ENCODE peak calls at places on chromosomes 3 and 15, in ten cellular contexts. L is A549, N is ovary, Q is sigmoid colon, X is testis, Z is esophagus squamous epithelium, C is stomach, P is uterus, W is adrenal gland, S is lower leg skin. R is an unnamed sample.

GRCh38 chr15:72180771-72181324 is 16.7 kb downstream of the GRAMD2A start:
- DNase-seq in L (no peak), N (no peak), Q (no peak), X (no peak), Z (no peak), C (no peak), P (no peak), W (no peak), S (peak; percentile 64), R (no peak)

GRCh38 chr15:56524915-56525314 is 60.0 kb upstream of the MNS1 start:
- DNase-seq in L (no peak), N (no peak), Q (no peak), X (no peak), Z (no peak), C (no peak), P (no peak), W (no peak), S (no peak), R (no peak)

GRCh38 chr3:172466553-172467130 is 18.4 kb upstream of the GHSR start:
- DNase-seq in L (no peak), N (no peak), Q (no peak), X (no peak), Z (no peak), C (no peak), P (no peak), W (no peak), S (no peak), R (no peak)

GRCh38 chr15:68555348-68556037 is 23.3 kb upstream of the CORO2B start:
- DNase-seq in L (no peak), N (no peak), Q (no peak), X (no peak), Z (no peak), C (no peak), P (peak; percentile 11), W (no peak), S (peak; percentile 68), R (no peak)

GRCh38 chr3:123261666-123262065 is 59.9 kb downstream of the SEC22A start:
- DNase-seq in L (no peak), N (no peak), Q (no peak), X (no peak), Z (no peak), C (no peak), P (no peak), W (no peak), S (no peak), R (no peak)

GRCh38 chr3:43177092-43177491 is 71.2 kb upstream of the POMGNT2 start:
- DNase-seq in L (no peak), N (no peak), Q (no peak), X (no peak), Z (no peak), C (no peak), P (no peak), W (no peak), S (no peak), R (no peak)

GRCh38 chr3:79886204-79886603 is 118.4 kb upstream of the ROBO1 start:
- DNase-seq in L (no peak), N (peak; percentile 18), Q (no peak), X (peak; percentile 55), Z (no peak), C (no peak), P (no peak), W (peak; percentile 65), S (no peak), R (no peak)

GRCh38 chr15:27353837-27354236 is 382.9 kb downstream of the GABRG3 start:
- DNase-seq in L (no peak), N (no peak), Q (no peak), X (no peak), Z (no peak), C (no peak), P (no peak), W (no peak), S (no peak), R (no peak)

GRCh38 chr3:196414469-196414868 is 17.8 kb downstream of the UBXN7 start:
- DNase-seq in L (no peak), N (no peak), Q (no peak), X (no peak), Z (no peak), C (no peak), P (no peak), W (no peak), S (no peak), R (no peak)

GRCh38 chr3:95197661-95198060 is 1134.8 kb downstream of the NSUN3 start:
- DNase-seq in L (no peak), N (no peak), Q (no peak), X (no peak), Z (no peak), C (no peak), P (no peak), W (no peak), S (no peak), R (no peak)

GRCh38 chr3:364287-364686 is 167.7 kb downstream of the CHL1 start:
- DNase-seq in L (no peak), N (no peak), Q (no peak), X (no peak), Z (no peak), C (no peak), P (no peak), W (no peak), S (no peak), R (no peak)

GRCh38 chr3:6985848-6986247 is 124.9 kb downstream of the GRM7 start:
- DNase-seq in L (no peak), N (no peak), Q (no peak), X (no peak), Z (no peak), C (no peak), P (no peak), W (no peak), S (no peak), R (no peak)

GRCh38 chr3:150723946-150724345 is 20.2 kb upstream of the ERICH6 start:
- DNase-seq in L (no peak), N (no peak), Q (no peak), X (no peak), Z (no peak), C (no peak), P (no peak), W (no peak), S (no peak), R (no peak)

GRCh38 chr3:9169951-9170850 is 79.2 kb downstream of the SRGAP3 start:
- DNase-seq in L (no peak), N (no peak), Q (no peak), X (no peak), Z (no peak), C (no peak), P (no peak), W (no peak), S (no peak), R (no peak)

GRCh38 chr15:76345880-76346665 is 9.5 kb downstream of the ISL2 start:
- DNase-seq in L (no peak), N (no peak), Q (peak; percentile 76), X (no peak), Z (no peak), C (no peak), P (no peak), W (no peak), S (no peak), R (no peak)
- TF ChIP-seq POLR2A in L (no peak), N (no peak), Q (no peak), X (no peak), Z (no peak), C (no peak), P (no peak), W (no peak), S (no peak), R (no peak)

GRCh38 chr3:183265713-183266417 is 12.8 kb downstream of the B3GNT5 start:
- DNase-seq in L (peak; percentile 70), N (no peak), Q (no peak), X (no peak), Z (no peak), C (peak; percentile 57), P (no peak), W (no peak), S (no peak), R (peak; percentile 81)
- TF ChIP-seq POLR2A in L (no peak), N (no peak), Q (no peak), X (no peak), Z (peak; percentile 7), C (no peak), P (no peak), W (no peak), S (no peak), R (no peak)

GRCh38 chr15:90187257-90187868 is 13.8 kb upstream of the SEMA4B start:
- DNase-seq in L (no peak), N (no peak), Q (no peak), X (peak; percentile 53), Z (no peak), C (no peak), P (no peak), W (no peak), S (no peak), R (no peak)

GRCh38 chr15:90184786-90185704 is 16.1 kb upstream of the SEMA4B start:
- DNase-seq in L (peak; percentile 95), N (peak; percentile 81), Q (peak; percentile 85), X (peak; percentile 79), Z (peak; percentile 34), C (peak; percentile 74), P (peak; percentile 76), W (peak; percentile 85), S (peak; percentile 92), R (peak; percentile 57)

GRCh38 chr15:90181781-90182180 is 19.3 kb upstream of the SEMA4B start:
- DNase-seq in L (no peak), N (no peak), Q (no peak), X (no peak), Z (no peak), C (no peak), P (no peak), W (no peak), S (no peak), R (no peak)

GRCh38 chr15:90188914-90189748 is 12.0 kb upstream of the SEMA4B start:
- DNase-seq in L (no peak), N (no peak), Q (no peak), X (no peak), Z (no peak), C (no peak), P (no peak), W (no peak), S (no peak), R (no peak)

DNA sequence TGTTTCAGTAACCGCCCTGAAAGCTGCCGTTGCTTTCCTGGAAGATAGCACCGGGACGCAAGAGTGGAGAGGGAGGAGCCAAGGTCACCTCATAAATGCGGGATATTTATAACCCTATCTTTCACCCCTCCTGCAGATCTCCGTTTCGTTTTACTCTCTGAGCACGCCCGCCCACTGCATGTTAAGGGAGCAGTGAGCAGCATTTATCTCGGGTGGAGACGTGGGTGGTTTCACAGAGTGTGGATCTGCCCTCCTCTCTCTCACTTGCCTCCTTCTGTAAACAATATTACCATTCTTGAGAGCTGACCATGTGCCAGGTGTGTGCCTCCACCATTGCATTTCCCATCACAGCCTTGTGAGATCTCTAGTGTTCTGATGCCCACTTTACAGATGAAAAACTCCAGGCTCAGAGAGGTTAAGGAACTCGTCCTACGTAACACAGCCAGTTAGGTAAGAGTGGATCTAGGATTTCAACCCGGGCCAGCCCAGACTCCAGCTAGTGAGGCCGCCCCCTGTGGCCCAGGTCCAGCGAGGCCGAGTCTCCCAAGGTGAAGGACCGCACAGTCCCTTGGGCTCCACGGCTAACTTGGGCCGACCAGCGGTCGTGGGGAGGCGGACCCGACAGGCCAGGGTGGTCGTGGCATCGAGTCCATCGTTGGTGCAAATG is 16.9 kb upstream of the SEMA4B start:
- DNase-seq in L (peak; percentile 92), N (peak; percentile 90), Q (peak; percentile 96), X (peak; percentile 96), Z (peak; percentile 22), C (peak; percentile 91), P (peak; percentile 79), W (peak; percentile 97), S (peak; percentile 92), R (peak; percentile 57)
- TF ChIP-seq POLR2A in L (peak; percentile 25), N (no peak), Q (no peak), X (no peak), Z (no peak), C (no peak), P (no peak), W (no peak), S (no peak), R (peak; percentile 41)

GRCh38 chr15:90465140-90465929 is 64.4 kb upstream of the CRTC3 start:
- DNase-seq in L (no peak), N (no peak), Q (no peak), X (no peak), Z (no peak), C (no peak), P (no peak), W (no peak), S (no peak), R (no peak)
- TF ChIP-seq POLR2A in L (no peak), N (no peak), Q (no peak), X (no peak), Z (no peak), C (no peak), P (no peak), W (no peak), S (no peak), R (no peak)

R was measured in H54.